ENCODE peak calls at places on chromosomes 3 and 15, in nine cellular contexts. H is ascending aorta, E is hepatocyte, Y is heart right ventricle, F is left lung, V is spleen, U is BE2C, G is adrenal gland, D is mammary epithelial cell. B is an unnamed sample. For H3K36me3, the result is how much of the 10 kb centered on the place peaks cover.

GRCh38 chr3:129530331-129530761 is 1.9 kb downstream of the RHO start:
- DNase-seq in H (no peak), E (no peak), Y (no peak), F (no peak), V (no peak), U (no peak), G (no peak), D (no peak), B (no peak)

GRCh38 chr3:114899186-114899931 is 247.7 kb downstream of the ZBTB20 start:
- DNase-seq in H (no peak), E (peak), Y (no peak), F (no peak), V (no peak), U (no peak), G (peak), D (peak), B (no peak)

GRCh38 chr3:184117649-184118048 is 17.5 kb upstream of the EIF2B5 start:
- DNase-seq in H (no peak), E (no peak), Y (no peak), F (no peak), V (no peak), U (no peak), G (no peak), D (no peak), B (no peak)

GRCh38 chr3:11300970-11301369 is 28.8 kb downstream of the ATG7 start:
- DNase-seq in H (no peak), E (no peak), Y (no peak), F (no peak), V (no peak), U (no peak), G (no peak), D (no peak), B (no peak)

GRCh38 chr3:122536634-122537033 is 21.9 kb upstream of the KPNA1 start:
- DNase-seq in H (no peak), E (no peak), Y (no peak), F (no peak), V (no peak), U (no peak), G (no peak), D (no peak), B (no peak)

GRCh38 chr3:45923755-45924154 is 19.5 kb upstream of the CXCR6 start:
- DNase-seq in H (no peak), E (no peak), Y (no peak), F (no peak), V (no peak), U (no peak), G (no peak), D (peak), B (no peak)

GRCh38 chr15:73321496-73322344 is 47.0 kb downstream of the HCN4 start:
- DNase-seq in H (no peak), E (no peak), Y (no peak), F (no peak), V (peak), U (no peak), G (no peak), D (no peak), B (no peak)

GRCh38 chr15:26686547-26687187 is 86.2 kb downstream of the GABRB3 start:
- DNase-seq in H (no peak), E (no peak), Y (no peak), F (no peak), V (no peak), U (no peak), G (no peak), D (no peak), B (no peak)

GRCh38 chr15:33354411-33354810 is 43.6 kb downstream of the RYR3 start:
- DNase-seq in H (no peak), E (no peak), Y (no peak), F (no peak), V (no peak), U (no peak), G (no peak), D (no peak), B (no peak)

GRCh38 chr15:98085003-98085639 is 124.6 kb downstream of the ARRDC4 start:
- DNase-seq in H (no peak), E (peak), Y (no peak), F (no peak), V (no peak), U (peak), G (peak), D (peak), B (no peak)

GRCh38 chr15:63231206-63231605 is 41.8 kb downstream of the RAB8B start:
- DNase-seq in H (no peak), E (no peak), Y (no peak), F (no peak), V (no peak), U (no peak), G (no peak), D (no peak), B (no peak)

GRCh38 chr3:20669675-20670074 is 483.7 kb upstream of the SGO1 start:
- DNase-seq in H (no peak), E (no peak), Y (no peak), F (no peak), V (no peak), U (no peak), G (no peak), D (no peak), B (no peak)

GRCh38 chr3:194277547-194278091 is 73.5 kb downstream of the CPN2 start:
- DNase-seq in H (peak), E (peak), Y (peak), F (no peak), V (no peak), U (no peak), G (peak), D (no peak), B (no peak)

GRCh38 chr3:9452417-9452816 is 55.0 kb downstream of the SETD5 start:
- DNase-seq in H (no peak), E (no peak), Y (no peak), F (no peak), V (no peak), U (no peak), G (no peak), D (no peak), B (no peak)

GRCh38 chr3:124168271-124168670 is 176.3 kb upstream of the ROPN1 start:
- DNase-seq in H (peak), E (no peak), Y (no peak), F (no peak), V (no peak), U (no peak), G (peak), D (peak), B (no peak)

GRCh38 chr15:26598704-26599103 is 174.2 kb downstream of the GABRB3 start:
- DNase-seq in H (no peak), E (no peak), Y (no peak), F (no peak), V (no peak), U (no peak), G (no peak), D (no peak), B (no peak)

GRCh38 chr3:30544811-30545210 is 61.6 kb upstream of the TGFBR2 start:
- DNase-seq in H (no peak), E (no peak), Y (no peak), F (no peak), V (no peak), U (no peak), G (no peak), D (peak), B (no peak)

GRCh38 chr3:101303836-101304235 is 16.5 kb downstream of the IMPG2 start:
- DNase-seq in H (no peak), E (no peak), Y (no peak), F (no peak), V (no peak), U (no peak), G (no peak), D (no peak), B (no peak)

GRCh38 chr3:14791343-14791945 is 27.3 kb upstream of the FGD5 start:
- DNase-seq in H (no peak), E (peak), Y (peak), F (no peak), V (peak), U (peak), G (peak), D (peak), B (no peak)

GRCh38 chr3:30112904-30113484 is 493.4 kb upstream of the TGFBR2 start:
- DNase-seq in H (no peak), E (peak), Y (no peak), F (no peak), V (no peak), U (no peak), G (no peak), D (peak), B (no peak)

GRCh38 chr3:63990204-63990603 is 33.1 kb downstream of the PSMD6 start:
- DNase-seq in H (no peak), E (no peak), Y (no peak), F (peak), V (peak), U (no peak), G (no peak), D (no peak), B (no peak)
- H3K36me3 ChIP-seq in H (half or more), E (under half), Y (under half), F (under half), V (half or more), U (under half), G (under half), D (under half), B (under half)

DNA sequence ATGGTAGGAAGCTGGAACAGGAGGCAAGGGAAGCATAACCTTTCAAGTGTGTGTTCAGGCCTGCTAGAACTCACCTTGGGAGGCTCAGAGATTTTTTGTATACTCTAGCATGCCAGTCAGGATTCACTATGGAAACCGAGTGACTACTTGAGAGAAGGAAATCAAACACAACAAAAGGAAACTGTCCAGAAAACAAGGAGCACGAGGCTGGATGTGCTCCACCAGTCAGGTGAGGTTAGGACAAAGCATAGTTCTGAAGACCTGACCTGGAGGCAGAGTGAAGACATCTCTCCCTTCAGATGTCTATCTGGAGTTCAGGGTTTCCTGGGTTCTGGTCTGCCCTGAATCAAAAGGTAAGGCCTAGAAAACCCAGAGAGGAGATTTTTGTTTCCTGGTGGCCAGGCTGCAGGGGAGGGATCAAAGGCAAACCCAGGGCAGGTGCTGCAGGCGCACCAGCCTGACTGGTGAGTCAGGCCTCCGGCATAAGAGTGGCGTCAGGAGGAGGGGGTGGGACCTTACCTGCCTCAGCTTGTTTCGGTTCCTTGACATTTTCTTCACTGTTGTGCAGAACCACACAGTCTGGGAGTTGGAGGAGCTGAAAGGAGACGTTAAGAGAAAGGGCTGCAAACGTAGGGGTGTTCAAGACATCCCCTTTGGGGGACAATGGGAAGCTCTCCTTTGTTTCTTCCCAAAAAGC is 52.2 kb upstream of the OSBPL11 start:
- DNase-seq in H (no peak), E (peak), Y (no peak), F (peak), V (no peak), U (no peak), G (no peak), D (peak), B (peak)
- H3K4me3 ChIP-seq in H (no peak), E (no peak), Y (no peak), F (no peak), V (no peak), U (no peak), G (no peak), D (peak), B (no peak)

GRCh38 chr3:69058180-69058946 is 6.2 kb upstream of the TMF1 start:
- DNase-seq in H (no peak), E (no peak), Y (no peak), F (no peak), V (no peak), U (no peak), G (no peak), D (no peak), B (no peak)
- H3K36me3 ChIP-seq in H (half or more), E (under half), Y (under half), F (under half), V (under half), U (under half), G (under half), D (under half), B (under half)

GRCh38 chr3:130688015-130688414 is 58.6 kb downstream of the PIK3R4 start:
- DNase-seq in H (no peak), E (no peak), Y (no peak), F (no peak), V (no peak), U (no peak), G (no peak), D (no peak), B (no peak)
- H3K4me3 ChIP-seq in H (no peak), E (no peak), Y (no peak), F (no peak), V (no peak), U (no peak), G (no peak), D (no peak), B (no peak)

GRCh38 chr3:47428585-47429145 is 47.1 kb downstream of the SCAP start:
- DNase-seq in H (peak), E (no peak), Y (no peak), F (no peak), V (no peak), U (no peak), G (peak), D (no peak), B (no peak)

GRCh38 chr3:47429476-47430270 is 46.1 kb downstream of the SCAP start:
- DNase-seq in H (peak), E (no peak), Y (no peak), F (no peak), V (no peak), U (no peak), G (peak), D (no peak), B (no peak)

GRCh38 chr3:47432673-47433072 is 43.1 kb downstream of the SCAP start:
- DNase-seq in H (peak), E (no peak), Y (no peak), F (no peak), V (no peak), U (no peak), G (peak), D (no peak), B (no peak)

GRCh38 chr3:47431225-47431624 is 44.5 kb downstream of the SCAP start:
- DNase-seq in H (no peak), E (no peak), Y (no peak), F (no peak), V (no peak), U (no peak), G (no peak), D (no peak), B (no peak)

DNA sequence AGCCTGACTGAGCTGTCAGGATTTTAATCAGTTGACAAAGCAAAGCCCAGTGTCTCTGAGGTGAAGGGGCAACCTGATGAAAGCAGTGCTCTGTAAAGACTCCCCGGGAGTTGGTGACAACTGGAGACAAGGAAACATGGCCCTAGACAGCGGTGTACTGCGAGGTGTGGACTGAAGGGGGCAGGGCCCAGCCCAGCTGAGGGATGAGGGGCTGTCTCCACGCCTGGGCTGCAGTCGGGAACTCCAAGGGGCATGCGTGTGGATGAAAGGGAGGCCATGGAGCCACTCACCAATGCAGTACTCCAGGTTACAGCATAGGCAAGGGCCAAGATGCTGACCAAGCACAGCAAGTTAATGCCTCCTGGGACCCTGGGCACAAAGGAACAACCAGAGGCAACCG is 45.1 kb downstream of the SCAP start:
- DNase-seq in H (peak), E (no peak), Y (no peak), F (no peak), V (peak), U (no peak), G (peak), D (no peak), B (no peak)
- H3K36me3 ChIP-seq in H (half or more), E (under half), Y (under half), F (under half), V (half or more), U (under half), G (under half), D (under half), B (under half)

B was measured in kidney.